ENCODE peak calls at places on chromosome 17, in seven cellular contexts. One of them, this sample, is unnamed. For H3K27me3, the result is how much of the 10 kb centered on the place peaks cover.

GRCh38 chr17:38706625-38707298 is 1.7 kb downstream of the MLLT6 start:
- DNase-seq in fibroblast of lung: no peak
- DNase-seq in stomach: no peak
- DNase-seq in CD8-positive, alpha-beta T cell: no peak
- DNase-seq in aorta: no peak
- DNase-seq in prostate gland: no peak
- DNase-seq in uterus: no peak
- DNase-seq in this sample: no peak

GRCh38 chr17:7888184-7888920 is at the start of gene CHD3:
- DNase-seq in fibroblast of lung: peak
- DNase-seq in stomach: peak
- DNase-seq in CD8-positive, alpha-beta T cell: peak
- DNase-seq in aorta: no peak
- DNase-seq in prostate gland: peak
- DNase-seq in uterus: no peak
- DNase-seq in this sample: peak

GRCh38 chr17:60231234-60231633 is 81.5 kb downstream of the CA4 start:
- DNase-seq in fibroblast of lung: peak
- DNase-seq in stomach: no peak
- DNase-seq in CD8-positive, alpha-beta T cell: no peak
- DNase-seq in aorta: no peak
- DNase-seq in prostate gland: no peak
- DNase-seq in uterus: no peak
- DNase-seq in this sample: no peak

GRCh38 chr17:14950216-14950615 is 314.9 kb downstream of the PMP22 start:
- DNase-seq in fibroblast of lung: no peak
- DNase-seq in stomach: no peak
- DNase-seq in CD8-positive, alpha-beta T cell: no peak
- DNase-seq in aorta: no peak
- DNase-seq in prostate gland: no peak
- DNase-seq in uterus: no peak
- DNase-seq in this sample: no peak

GRCh38 chr17:42566215-42566872 is 556 bp upstream of the MLX start:
- DNase-seq in fibroblast of lung: no peak
- DNase-seq in stomach: no peak
- DNase-seq in CD8-positive, alpha-beta T cell: no peak
- DNase-seq in aorta: no peak
- DNase-seq in prostate gland: no peak
- DNase-seq in uterus: no peak
- DNase-seq in this sample: no peak

GRCh38 chr17:81870978-81871386 is at the start of gene ARHGDIA:
- DNase-seq in fibroblast of lung: no peak
- DNase-seq in stomach: no peak
- DNase-seq in CD8-positive, alpha-beta T cell: no peak
- DNase-seq in aorta: no peak
- DNase-seq in prostate gland: no peak
- DNase-seq in uterus: no peak
- DNase-seq in this sample: no peak

GRCh38 chr17:74870512-74870911 is 2.3 kb downstream of the FDXR start:
- DNase-seq in fibroblast of lung: peak
- DNase-seq in stomach: no peak
- DNase-seq in CD8-positive, alpha-beta T cell: no peak
- DNase-seq in aorta: no peak
- DNase-seq in prostate gland: no peak
- DNase-seq in uterus: peak
- DNase-seq in this sample: no peak

GRCh38 chr17:3723556-3724372 is at the start of gene HASPIN:
- DNase-seq in fibroblast of lung: peak
- DNase-seq in stomach: peak
- DNase-seq in CD8-positive, alpha-beta T cell: peak
- DNase-seq in aorta: peak
- DNase-seq in prostate gland: peak
- DNase-seq in uterus: peak
- DNase-seq in this sample: peak

DNA sequence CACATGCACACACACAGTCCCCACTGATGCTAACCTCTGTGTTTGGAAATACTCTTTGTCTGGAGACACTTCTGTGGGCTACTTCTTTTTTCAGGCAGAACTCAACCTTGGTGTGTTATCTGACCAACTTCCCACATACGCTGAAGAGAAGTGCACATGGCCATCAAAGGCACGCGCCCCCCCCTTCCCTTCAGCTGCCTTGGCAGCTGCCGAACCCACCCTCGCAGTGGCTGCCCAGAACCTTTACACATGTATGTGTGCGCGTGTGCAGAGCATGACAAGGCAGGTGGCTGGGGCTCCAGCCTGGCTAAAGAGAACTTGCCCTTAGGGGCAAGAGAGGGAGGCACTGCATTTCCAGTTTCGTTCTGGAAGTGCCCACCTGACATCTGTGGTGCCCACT is 3.9 kb downstream of the RAPGEFL1 start:
- DNase-seq in fibroblast of lung: no peak
- DNase-seq in stomach: no peak
- DNase-seq in CD8-positive, alpha-beta T cell: no peak
- DNase-seq in aorta: no peak
- DNase-seq in prostate gland: no peak
- DNase-seq in uterus: no peak
- DNase-seq in this sample: no peak
- H3K27ac ChIP-seq in fibroblast of lung: no peak
- H3K27ac ChIP-seq in stomach: peak
- H3K27ac ChIP-seq in CD8-positive, alpha-beta T cell: no peak
- H3K27ac ChIP-seq in aorta: no peak
- H3K27ac ChIP-seq in prostate gland: no peak
- H3K27ac ChIP-seq in uterus: no peak
- H3K27ac ChIP-seq in this sample: no peak

GRCh38 chr17:21354796-21355385 is 21.3 kb upstream of the KCNJ12 start:
- DNase-seq in fibroblast of lung: no peak
- DNase-seq in stomach: no peak
- DNase-seq in CD8-positive, alpha-beta T cell: no peak
- DNase-seq in aorta: no peak
- DNase-seq in prostate gland: no peak
- DNase-seq in uterus: no peak
- DNase-seq in this sample: no peak

GRCh38 chr17:21353326-21354010 is 22.7 kb upstream of the KCNJ12 start:
- DNase-seq in fibroblast of lung: peak
- DNase-seq in stomach: no peak
- DNase-seq in CD8-positive, alpha-beta T cell: no peak
- DNase-seq in aorta: peak
- DNase-seq in prostate gland: no peak
- DNase-seq in uterus: no peak
- DNase-seq in this sample: no peak

GRCh38 chr17:21351366-21352065 is 24.6 kb upstream of the KCNJ12 start:
- DNase-seq in fibroblast of lung: no peak
- DNase-seq in stomach: no peak
- DNase-seq in CD8-positive, alpha-beta T cell: no peak
- DNase-seq in aorta: peak
- DNase-seq in prostate gland: no peak
- DNase-seq in uterus: no peak
- DNase-seq in this sample: no peak

GRCh38 chr17:21352221-21352980 is 23.8 kb upstream of the KCNJ12 start:
- DNase-seq in fibroblast of lung: no peak
- DNase-seq in stomach: no peak
- DNase-seq in CD8-positive, alpha-beta T cell: no peak
- DNase-seq in aorta: peak
- DNase-seq in prostate gland: no peak
- DNase-seq in uterus: no peak
- DNase-seq in this sample: no peak

DNA sequence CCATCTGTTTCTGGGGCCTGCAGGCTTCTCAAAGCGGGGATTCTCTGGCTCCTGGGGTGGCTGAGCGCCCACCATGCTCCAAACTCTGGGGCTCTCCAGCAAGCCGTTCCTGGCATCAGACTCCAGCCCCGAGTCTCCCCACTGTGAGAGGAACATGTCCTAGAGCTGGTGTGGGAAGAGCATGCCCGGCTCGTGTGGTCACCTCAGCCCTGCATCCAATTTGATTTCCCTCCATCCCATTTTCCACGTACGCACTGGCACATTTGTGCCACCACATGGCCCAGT is 23.2 kb upstream of the KCNJ12 start:
- DNase-seq in fibroblast of lung: no peak
- DNase-seq in stomach: no peak
- DNase-seq in CD8-positive, alpha-beta T cell: no peak
- DNase-seq in aorta: peak
- DNase-seq in prostate gland: no peak
- DNase-seq in uterus: no peak
- DNase-seq in this sample: no peak
- H3K27me3 ChIP-seq in fibroblast of lung: under half
- H3K27me3 ChIP-seq in stomach: under half
- H3K27me3 ChIP-seq in CD8-positive, alpha-beta T cell: under half
- H3K27me3 ChIP-seq in aorta: under half
- H3K27me3 ChIP-seq in prostate gland: under half
- H3K27me3 ChIP-seq in uterus: under half
- H3K27me3 ChIP-seq in this sample: under half

DNA sequence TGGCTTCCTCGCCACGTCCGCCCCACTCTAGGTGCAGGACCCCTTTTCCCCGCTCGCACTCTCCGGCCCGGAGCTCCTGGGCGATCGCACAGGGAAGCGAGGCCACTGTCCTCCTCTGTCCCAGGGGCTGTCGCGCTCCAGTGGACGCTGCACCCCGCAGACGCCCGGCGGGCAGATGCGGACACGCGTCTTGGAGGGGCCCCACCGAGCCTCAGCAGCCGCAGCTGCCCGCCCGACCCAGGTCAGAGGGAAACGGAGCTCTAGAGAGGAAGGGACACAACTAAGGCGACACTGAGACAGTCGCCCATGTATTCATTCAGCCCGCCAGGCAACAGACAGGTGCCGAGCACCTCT is 726 bp upstream of the SLC13A5 start:
- DNase-seq in fibroblast of lung: no peak
- DNase-seq in stomach: no peak
- DNase-seq in CD8-positive, alpha-beta T cell: no peak
- DNase-seq in aorta: no peak
- DNase-seq in prostate gland: no peak
- DNase-seq in uterus: no peak
- DNase-seq in this sample: no peak
- H3K4me3 ChIP-seq in fibroblast of lung: no peak
- H3K4me3 ChIP-seq in stomach: peak
- H3K4me3 ChIP-seq in CD8-positive, alpha-beta T cell: no peak
- H3K4me3 ChIP-seq in aorta: no peak
- H3K4me3 ChIP-seq in prostate gland: no peak
- H3K4me3 ChIP-seq in uterus: no peak
- H3K4me3 ChIP-seq in this sample: no peak

GRCh38 chr17:76500074-76500744 is 1.0 kb downstream of the RHBDF2 start:
- DNase-seq in fibroblast of lung: no peak
- DNase-seq in stomach: no peak
- DNase-seq in CD8-positive, alpha-beta T cell: no peak
- DNase-seq in aorta: no peak
- DNase-seq in prostate gland: no peak
- DNase-seq in uterus: no peak
- DNase-seq in this sample: no peak
- H3K27ac ChIP-seq in fibroblast of lung: no peak
- H3K27ac ChIP-seq in stomach: peak
- H3K27ac ChIP-seq in CD8-positive, alpha-beta T cell: peak
- H3K27ac ChIP-seq in aorta: peak
- H3K27ac ChIP-seq in prostate gland: peak
- H3K27ac ChIP-seq in uterus: peak
- H3K27ac ChIP-seq in this sample: peak

GRCh38 chr17:78575340-78575739 is 1.9 kb downstream of the DNAH17 start:
- DNase-seq in fibroblast of lung: no peak
- DNase-seq in stomach: no peak
- DNase-seq in CD8-positive, alpha-beta T cell: no peak
- DNase-seq in aorta: peak
- DNase-seq in prostate gland: no peak
- DNase-seq in uterus: no peak
- DNase-seq in this sample: no peak
- H3K27me3 ChIP-seq in fibroblast of lung: under half
- H3K27me3 ChIP-seq in stomach: under half
- H3K27me3 ChIP-seq in CD8-positive, alpha-beta T cell: under half
- H3K27me3 ChIP-seq in aorta: under half
- H3K27me3 ChIP-seq in prostate gland: under half
- H3K27me3 ChIP-seq in uterus: under half
- H3K27me3 ChIP-seq in this sample: under half

DNA sequence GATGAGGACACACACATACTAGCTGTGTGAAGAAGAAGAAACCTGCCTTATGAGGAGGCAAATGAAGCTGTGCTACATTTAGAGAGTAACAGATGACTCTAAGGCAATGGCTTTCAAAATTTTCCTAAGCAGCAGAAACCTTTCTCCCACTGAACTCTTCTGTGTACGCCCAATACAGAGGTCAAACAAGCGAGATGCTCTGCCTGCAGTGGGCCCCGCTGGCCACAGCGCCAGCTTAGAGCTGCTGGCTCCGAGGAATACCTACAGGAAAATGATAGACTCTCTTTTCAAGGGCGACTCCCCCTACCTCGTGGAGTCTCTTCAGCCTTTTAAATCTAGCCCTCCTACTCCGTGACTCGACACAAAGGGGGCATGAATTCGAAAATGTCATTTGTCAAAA is 39.2 kb downstream of the GNA13 start:
- DNase-seq in fibroblast of lung: peak
- DNase-seq in stomach: no peak
- DNase-seq in CD8-positive, alpha-beta T cell: no peak
- DNase-seq in aorta: no peak
- DNase-seq in prostate gland: no peak
- DNase-seq in uterus: no peak
- DNase-seq in this sample: no peak
- H3K4me3 ChIP-seq in fibroblast of lung: peak
- H3K4me3 ChIP-seq in stomach: no peak
- H3K4me3 ChIP-seq in CD8-positive, alpha-beta T cell: no peak
- H3K4me3 ChIP-seq in aorta: no peak
- H3K4me3 ChIP-seq in prostate gland: no peak
- H3K4me3 ChIP-seq in uterus: no peak
- H3K4me3 ChIP-seq in this sample: no peak